ENCODE peak calls at places on chromosomes 1 and 21, in ten cellular contexts. A is HEK293T; K is endodermal cell; R is SK-MEL-5; M is activated naive CD4-positive, alpha-beta T cell; X is activated CD4-positive, alpha-beta T cell treated with anti-CD3 and anti-CD28 coated beads, Interleukin-2, amount 50 U/mL, for 1 hour; H is posterior vena cava; I is fibroblast of mammary gland; P is Kasumi-1; U is HFFc6. D is an unnamed sample.

GRCh38 chr1:39540504-39541031 is 36.0 kb downstream of the PABPC4 start:
- DNase-seq in A (no peak), K (no peak), R (peak), M (no peak), X (no peak), H (peak), I (peak), P (no peak), U (peak), D (peak)

GRCh38 chr1:178513278-178513983 is 522 bp downstream of the TEX35 start:
- DNase-seq in A (no peak), K (peak), R (peak), M (no peak), X (no peak), H (peak), I (peak), P (no peak), U (no peak), D (no peak)

GRCh38 chr21:20971296-20971921 is 26.8 kb upstream of the NCAM2 start:
- DNase-seq in A (peak), K (peak), R (peak), M (no peak), X (no peak), H (peak), I (peak), P (peak), U (peak), D (peak)

GRCh38 chr1:152481869-152482664 is 28.5 kb upstream of the LCE5A start:
- DNase-seq in A (no peak), K (no peak), R (no peak), M (no peak), X (no peak), H (no peak), I (no peak), P (no peak), U (no peak), D (no peak)

GRCh38 chr1:119160851-119161250 is 20.4 kb upstream of the WARS2 start:
- DNase-seq in A (no peak), K (no peak), R (no peak), M (no peak), X (no peak), H (no peak), I (peak), P (no peak), U (peak), D (no peak)

GRCh38 chr1:223129229-223129851 is 13.7 kb downstream of the TLR5 start:
- DNase-seq in A (peak), K (peak), R (peak), M (peak), X (peak), H (peak), I (peak), P (no peak), U (no peak), D (no peak)

GRCh38 chr1:85148524-85149250 is 52.1 kb downstream of the SYDE2 start:
- DNase-seq in A (no peak), K (no peak), R (no peak), M (no peak), X (no peak), H (no peak), I (peak), P (no peak), U (peak), D (no peak)

GRCh38 chr1:245084551-245084950 is 70.2 kb upstream of the KIF26B start:
- DNase-seq in A (no peak), K (no peak), R (no peak), M (no peak), X (no peak), H (no peak), I (peak), P (no peak), U (no peak), D (no peak)

GRCh38 chr1:210536263-210536961 is 207.7 kb downstream of the HHAT start:
- DNase-seq in A (no peak), K (no peak), R (peak), M (no peak), X (no peak), H (no peak), I (no peak), P (no peak), U (peak), D (peak)

GRCh38 chr1:184986250-184986649 is 11.9 kb upstream of the NIBAN1 start:
- DNase-seq in A (no peak), K (no peak), R (peak), M (no peak), X (no peak), H (no peak), I (peak), P (peak), U (peak), D (no peak)

GRCh38 chr1:229230136-229230892 is 40.6 kb upstream of the RAB4A start:
- DNase-seq in A (no peak), K (peak), R (no peak), M (no peak), X (no peak), H (no peak), I (no peak), P (no peak), U (no peak), D (no peak)

GRCh38 chr21:37257526-37257966 is 9.6 kb downstream of the VPS26C start:
- DNase-seq in A (no peak), K (no peak), R (no peak), M (no peak), X (no peak), H (no peak), I (peak), P (peak), U (peak), D (no peak)

GRCh38 chr1:205147191-205147590 is 25.4 kb upstream of the RBBP5 start:
- DNase-seq in A (no peak), K (no peak), R (no peak), M (no peak), X (no peak), H (no peak), I (peak), P (no peak), U (peak), D (peak)

GRCh38 chr1:28248273-28249012 is 10.9 kb upstream of the SESN2 start:
- DNase-seq in A (peak), K (peak), R (peak), M (peak), X (peak), H (peak), I (peak), P (peak), U (peak), D (peak)

GRCh38 chr1:79364896-79365295 is 358.4 kb upstream of the ADGRL4 start:
- DNase-seq in A (no peak), K (no peak), R (no peak), M (no peak), X (no peak), H (no peak), I (peak), P (no peak), U (peak), D (no peak)

GRCh38 chr1:92901699-92902405 is 59.4 kb downstream of the DIPK1A start:
- DNase-seq in A (no peak), K (no peak), R (no peak), M (no peak), X (no peak), H (no peak), I (peak), P (no peak), U (no peak), D (no peak)

GRCh38 chr21:36966066-36966845 is at the start of gene HLCS:
- DNase-seq in A (peak), K (peak), R (peak), M (peak), X (peak), H (peak), I (peak), P (peak), U (peak), D (no peak)

GRCh38 chr21:17343055-17343454 is 169.8 kb upstream of the CXADR start:
- DNase-seq in A (peak), K (no peak), R (peak), M (no peak), X (no peak), H (no peak), I (peak), P (peak), U (no peak), D (no peak)

GRCh38 chr1:241485145-241485544 is 34.4 kb downstream of the FH start:
- DNase-seq in A (no peak), K (no peak), R (no peak), M (no peak), X (no peak), H (no peak), I (no peak), P (no peak), U (no peak), D (no peak)

D was measured in foreskin melanocyte.